ENCODE peak calls at places on chromosomes 5 and 9, in four cellular contexts. Q, F, O and W are unnamed samples.
A peak's percentile ranks its signal among the peaks of the same experiment; 100 is the strongest.

GRCh38 chr9:108663381-108663876 is 192.4 kb downstream of the ACTL7B start:
- DNase-seq in Q (no peak), F (no peak), O (no peak), W (no peak)

GRCh38 chr5:94432499-94432898 is 185.9 kb downstream of the KIAA0825 start:
- DNase-seq in Q (no peak), F (peak; percentile 62), O (no peak), W (peak; percentile 79)

GRCh38 chr9:13569706-13570423 is 290.4 kb upstream of the MPDZ start:
- DNase-seq in Q (no peak), F (peak; percentile 33), O (no peak), W (peak; percentile 32)

GRCh38 chr9:17018001-17018491 is 116.8 kb upstream of the CNTLN start:
- DNase-seq in Q (peak; percentile 18), F (peak; percentile 83), O (peak; percentile 65), W (peak; percentile 94)

GRCh38 chr9:123848447-123849085 is 81.4 kb downstream of the DENND1A start:
- DNase-seq in Q (no peak), F (no peak), O (no peak), W (no peak)

GRCh38 chr5:141439411-141440141 is 9.3 kb downstream of the PCDHGA12 start:
- DNase-seq in Q (no peak), F (no peak), O (no peak), W (no peak)

GRCh38 chr5:40594811-40595210 is 84.9 kb upstream of the PTGER4 start:
- DNase-seq in Q (no peak), F (no peak), O (no peak), W (peak; percentile 74)

GRCh38 chr9:95763006-95763405 is 112.5 kb upstream of the ERCC6L2 start:
- DNase-seq in Q (no peak), F (no peak), O (no peak), W (no peak)

GRCh38 chr5:65050826-65051498 is 282.2 kb downstream of the CWC27 start:
- DNase-seq in Q (no peak), F (peak; percentile 39), O (no peak), W (peak; percentile 66)

GRCh38 chr5:32249668-32250067 is 63.1 kb downstream of the MTMR12 start:
- DNase-seq in Q (no peak), F (no peak), O (no peak), W (no peak)

GRCh38 chr9:113631811-113632665 is 168.5 kb downstream of the RGS3 start:
- DNase-seq in Q (no peak), F (no peak), O (no peak), W (peak; percentile 43)

GRCh38 chr5:171855798-171856772 is 70.5 kb downstream of the SMIM23 start:
- DNase-seq in Q (no peak), F (no peak), O (no peak), W (no peak)
- H3K4me3 ChIP-seq in Q (no peak overlapping the region), F (no peak overlapping the region), O (no peak overlapping the region), W (no peak overlapping the region)

GRCh38 chr5:57177479-57178156 is 3.8 kb downstream of the GPBP1 start:
- DNase-seq in Q (no peak), F (no peak), O (no peak), W (no peak)

GRCh38 chr5:57174128-57174849 is 430 bp downstream of the GPBP1 start:
- DNase-seq in Q (peak; percentile 14), F (peak; percentile 63), O (no peak), W (peak; percentile 48)

GRCh38 chr5:57174850-57175525 is 1.1 kb downstream of the GPBP1 start:
- DNase-seq in Q (no peak), F (no peak), O (no peak), W (no peak)

GRCh38 chr5:57176350-57176857 is 2.5 kb downstream of the GPBP1 start:
- DNase-seq in Q (no peak), F (peak; percentile 89), O (no peak), W (peak; percentile 14)

GRCh38 chr5:57175586-57175985 is 1.7 kb downstream of the GPBP1 start:
- DNase-seq in Q (no peak), F (peak; percentile 49), O (no peak), W (no peak)
- H3K4me3 ChIP-seq in Q (peak overlapping the region; percentile 96), F (peak overlapping the region; percentile 97), O (peak overlapping the region; percentile 95), W (peak overlapping the region; percentile 92)

DNA sequence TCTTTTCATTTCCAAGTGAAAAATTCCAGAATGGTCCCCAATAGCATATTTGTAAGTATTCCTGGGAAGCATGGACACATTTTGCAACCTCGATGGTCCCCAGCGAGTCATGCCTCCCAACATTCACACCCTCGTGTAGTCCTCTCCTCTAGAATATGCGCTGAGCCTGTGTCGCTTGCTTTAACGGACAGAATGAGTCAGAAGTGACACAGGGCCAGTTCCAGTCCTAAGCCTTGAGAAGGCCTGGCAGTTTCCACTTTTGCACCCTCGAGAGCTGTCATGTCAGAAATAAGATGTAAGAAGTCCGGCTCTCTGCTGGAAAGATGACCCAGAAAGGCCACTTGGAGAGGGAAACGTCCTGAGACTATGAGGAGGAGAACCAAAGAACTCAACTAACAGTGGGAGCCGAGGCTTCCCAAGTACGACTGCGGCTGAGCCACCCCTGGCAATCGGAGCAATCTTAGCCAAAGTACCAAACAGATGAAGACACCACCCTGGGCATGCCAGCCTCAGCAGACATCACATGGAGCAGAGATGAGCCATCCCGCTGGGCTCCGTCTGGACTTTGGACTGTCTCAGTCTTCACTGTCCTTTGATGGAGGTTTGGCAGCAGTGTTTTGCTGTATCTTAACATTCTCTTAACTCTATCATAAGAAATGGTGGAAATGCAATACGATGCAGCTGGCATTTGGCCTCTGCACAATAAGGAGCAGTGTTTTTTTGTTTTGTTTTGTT is 42.6 kb upstream of the GFPT2 start:
- DNase-seq in Q (no peak), F (no peak), O (no peak), W (no peak)
- H3K4me3 ChIP-seq in Q (no peak overlapping the region), F (no peak overlapping the region), O (no peak overlapping the region), W (no peak overlapping the region)

DNA sequence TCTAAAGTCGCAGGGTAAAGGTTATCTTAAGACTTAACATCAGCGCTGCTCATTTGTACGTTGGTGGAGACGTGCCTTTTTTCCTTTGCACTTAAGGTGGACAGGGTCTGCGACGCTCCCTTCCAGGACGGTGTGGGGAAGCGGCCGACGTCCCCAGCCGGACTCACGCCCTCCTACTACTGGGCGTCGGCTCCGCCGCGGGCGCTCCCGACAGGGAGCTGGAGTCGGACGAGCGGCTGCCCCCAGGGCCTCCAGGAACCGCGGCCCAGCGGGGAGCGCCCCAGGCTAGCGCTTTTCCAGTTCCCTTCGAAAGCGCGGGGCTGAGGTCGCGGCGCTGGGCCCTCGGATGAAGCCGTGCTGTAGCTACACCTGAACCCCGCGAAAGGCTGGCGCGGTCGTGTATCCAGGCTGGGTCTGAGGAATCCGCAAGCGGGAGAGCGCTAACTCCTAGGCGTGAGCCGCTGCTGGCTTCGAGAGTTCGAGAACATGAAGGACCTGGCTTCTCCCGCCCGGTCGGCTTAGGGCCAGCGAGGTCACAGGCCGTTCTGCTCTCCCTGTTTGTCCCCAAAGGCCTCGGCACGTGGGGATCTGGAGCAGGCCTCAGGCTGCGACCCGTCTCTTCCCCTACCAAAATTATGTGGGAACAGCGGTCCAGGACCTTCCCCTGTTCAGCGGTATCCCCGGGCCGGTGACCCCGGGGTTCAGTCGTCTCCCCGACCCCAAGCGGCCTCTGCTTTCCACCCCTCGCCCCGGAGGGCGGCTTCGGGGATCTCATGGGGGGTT is 3.8 kb upstream of the DMRT3 start:
- DNase-seq in Q (no peak), F (no peak), O (no peak), W (no peak)
- H3K4me3 ChIP-seq in Q (no peak overlapping the region), F (peak overlapping the region; percentile 69), O (no peak overlapping the region), W (no peak overlapping the region)

GRCh38 chr9:76617510-76618194 is 146.6 kb upstream of the PCA3 start:
- DNase-seq in Q (no peak), F (no peak), O (no peak), W (no peak)

GRCh38 chr9:76616780-76617179 is 147.5 kb upstream of the PCA3 start:
- DNase-seq in Q (no peak), F (no peak), O (no peak), W (no peak)

GRCh38 chr9:76613150-76613781 is 151.0 kb upstream of the PCA3 start:
- DNase-seq in Q (no peak), F (no peak), O (no peak), W (no peak)

GRCh38 chr9:76613980-76614379 is 150.3 kb upstream of the PCA3 start:
- DNase-seq in Q (no peak), F (no peak), O (no peak), W (no peak)

GRCh38 chr9:76615149-76615548 is 149.1 kb upstream of the PCA3 start:
- DNase-seq in Q (no peak), F (no peak), O (no peak), W (no peak)
- H3K4me3 ChIP-seq in Q (peak overlapping the region; percentile 4), F (no peak overlapping the region), O (no peak overlapping the region), W (no peak overlapping the region)

GRCh38 chr5:156621719-156622118 is 228.4 kb upstream of the PPP1R2B start:
- DNase-seq in Q (no peak), F (no peak), O (no peak), W (no peak)
- H3K4me3 ChIP-seq in Q (no peak overlapping the region), F (no peak overlapping the region), O (no peak overlapping the region), W (no peak overlapping the region)

DNA sequence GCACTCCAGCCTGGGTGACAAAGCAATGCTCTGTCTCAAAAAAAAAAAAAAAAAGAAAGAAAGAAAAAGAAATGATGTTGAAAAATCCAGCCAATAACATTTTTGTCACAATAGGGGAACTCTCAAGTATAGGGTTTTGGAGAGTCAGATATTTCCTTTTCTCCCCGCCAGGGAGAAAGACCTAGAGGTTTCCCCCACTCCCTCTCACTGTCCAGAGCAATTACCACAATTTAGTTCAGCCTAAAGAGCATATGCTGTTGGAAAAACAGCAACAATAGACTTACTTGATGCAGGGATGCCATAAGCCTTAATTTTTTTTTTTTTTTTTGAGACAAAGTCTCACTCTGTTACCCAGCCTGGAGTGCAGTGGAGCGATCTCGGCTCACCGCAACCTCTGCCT is 3.0 kb upstream of the RIC1 start:
- DNase-seq in Q (no peak), F (no peak), O (no peak), W (no peak)
- H3K4me3 ChIP-seq in Q (no peak overlapping the region), F (no peak overlapping the region), O (no peak overlapping the region), W (no peak overlapping the region)

GRCh38 chr5:127028822-127029457 is 1.4 kb downstream of the MARCHF3 start:
- DNase-seq in Q (no peak), F (no peak), O (no peak), W (peak; percentile 73)
- H3K4me3 ChIP-seq in Q (peak overlapping the region; percentile 73), F (peak overlapping the region; percentile 91), O (peak overlapping the region; percentile 73), W (peak overlapping the region; percentile 81)